ENCODE peak calls at places on chromosomes 13 and 19, in ten cellular contexts. E, S, M, O, R, L, I, T, J and W are unnamed samples.

GRCh38 chr19:2273356-2274184 is 8.4 kb downstream of the PEAK3 start:
- DNase-seq in R (peak; percentile 78), T (no peak), S (peak; percentile 85), M (peak; percentile 83), I (peak; percentile 82), O (peak; percentile 65), E (peak; percentile 95), J (peak; percentile 98), L (peak; percentile 92), W (peak; percentile 86)

GRCh38 chr19:38975861-38976271 is 324 bp upstream of the FBXO17 start:
- DNase-seq in R (no peak), I (peak; percentile 69), M (no peak), O (no peak), J (peak; percentile 68), E (no peak), L (peak; percentile 58), S (no peak), T (no peak), W (no peak)

GRCh38 chr13:114004416-114005205 is 30.7 kb upstream of the C13orf46 start:
- DNase-seq in R (no peak), O (no peak), J (no peak), M (peak; percentile 77), E (no peak), I (peak; percentile 63), L (peak; percentile 93), S (no peak), T (peak; percentile 94), W (peak; percentile 43)

GRCh38 chr13:98710521-98710920 is 42.0 kb downstream of the SLC15A1 start:
- DNase-seq in L (no peak), R (no peak), I (no peak), T (no peak), J (no peak), M (no peak), E (no peak), O (no peak), S (no peak), W (no peak)

GRCh38 chr13:109971745-109972090 is 185.3 kb upstream of the IRS2 start:
- DNase-seq in O (no peak), S (no peak), I (no peak), E (no peak), M (no peak), T (no peak), J (no peak), R (no peak), L (no peak), W (no peak)

GRCh38 chr13:30679483-30680330 is 55.6 kb upstream of the ALOX5AP start:
- DNase-seq in L (no peak), R (peak; percentile 27), T (no peak), S (no peak), O (no peak), I (no peak), J (no peak), E (peak; percentile 68), M (no peak), W (no peak)

GRCh38 chr19:13343514-13343913 is 162.8 kb downstream of the CACNA1A start:
- DNase-seq in O (no peak), E (no peak), L (no peak), M (no peak), R (no peak), S (no peak), T (no peak), I (no peak), J (no peak), W (no peak)

GRCh38 chr13:109746364-109746763 is 40.0 kb downstream of the IRS2 start:
- DNase-seq in M (no peak), I (no peak), T (no peak), J (no peak), E (no peak), S (no peak), R (no peak), O (no peak), L (no peak), W (no peak)

GRCh38 chr19:1004803-1005664 is 4.8 kb downstream of the GRIN3B start:
- DNase-seq in M (no peak), I (no peak), T (no peak), L (no peak), S (no peak), J (no peak), R (no peak), E (no peak), O (no peak), W (no peak)

DNA sequence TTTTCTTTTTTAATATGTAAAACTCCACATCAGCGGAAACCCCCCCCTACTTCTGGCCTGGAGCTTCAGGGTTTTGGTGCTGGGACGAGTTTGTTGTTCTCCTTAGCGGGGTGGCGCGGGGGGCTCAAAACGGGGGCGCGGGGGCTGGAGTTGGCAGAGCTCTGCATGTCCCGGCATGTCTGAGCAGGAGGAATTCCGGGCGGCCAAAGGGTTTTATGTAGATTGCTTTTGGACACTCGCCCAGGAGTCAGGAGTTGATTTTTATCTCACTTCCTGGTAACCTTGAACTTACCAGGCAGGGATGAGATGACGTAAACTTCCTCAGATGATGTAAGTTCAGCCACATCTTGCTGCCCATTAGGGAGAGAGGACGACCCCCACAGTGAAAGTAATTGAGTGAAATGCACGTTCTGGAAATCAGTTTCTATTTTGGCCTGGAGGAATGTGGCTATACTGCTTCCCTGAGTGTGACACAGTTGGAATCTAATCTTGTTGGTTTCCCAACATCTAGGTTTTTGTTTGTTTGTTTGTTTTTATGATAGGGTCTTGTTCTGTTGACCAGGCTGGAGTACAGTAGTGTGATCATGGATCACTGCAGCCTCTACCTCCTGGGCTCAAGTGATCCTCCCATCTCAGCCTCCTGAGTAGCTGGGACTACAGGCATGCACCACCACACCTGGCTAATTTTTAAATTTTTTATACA is 21.0 kb upstream of the GDF15 start:
- DNase-seq in J (no peak), T (no peak), E (peak; percentile 86), R (peak; percentile 93), I (no peak), M (peak; percentile 92), S (peak; percentile 90), O (no peak), L (peak; percentile 95), W (peak; percentile 87)
- TF ChIP-seq POLR2AphosphoS5 in J (no peak), T (peak; percentile 61), E (peak; percentile 40), R (peak; percentile 97), I (no peak), M (peak; percentile 65), S (peak; percentile 78), O (no peak), L (peak; percentile 53), W (peak; percentile 81)

GRCh38 chr13:91553584-91553983 is 155.2 kb downstream of the GPC5 start:
- DNase-seq in L (no peak), R (no peak), I (no peak), J (no peak), E (no peak), T (no peak), M (no peak), S (no peak), O (no peak), W (no peak)

GRCh38 chr13:91554101-91554500 is 155.7 kb downstream of the GPC5 start:
- DNase-seq in R (no peak), L (no peak), S (no peak), E (no peak), O (no peak), J (no peak), I (no peak), T (no peak), M (no peak), W (no peak)

DNA sequence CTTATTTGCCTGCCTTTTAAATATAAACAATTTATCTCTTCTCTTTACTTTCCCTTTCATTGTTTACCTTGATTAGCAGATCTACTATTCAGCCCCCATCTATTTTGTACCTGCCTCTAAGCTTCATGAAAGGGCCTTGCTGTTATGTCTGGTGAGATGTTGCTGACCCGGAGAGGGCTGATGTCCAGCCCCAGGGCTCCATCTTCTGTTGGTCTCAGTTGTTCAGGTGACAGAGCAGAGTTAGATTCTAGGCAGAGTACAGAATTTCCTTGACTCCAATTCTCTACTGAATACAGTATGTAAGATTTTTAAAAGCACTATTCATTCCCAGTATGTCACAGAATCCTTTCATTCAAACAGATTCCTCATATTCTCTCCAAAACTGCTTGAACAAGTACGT is 158.9 kb downstream of the GPC5 start:
- DNase-seq in O (no peak), T (no peak), S (no peak), L (peak; percentile 48), M (no peak), J (no peak), E (no peak), R (no peak), I (no peak), W (no peak)
- TF ChIP-seq CTCF in O (no peak), T (no peak), S (no peak), L (peak; percentile 35), M (no peak), J (no peak), E (no peak), R (no peak), I (no peak), W (no peak)

GRCh38 chr13:42395066-42395821 is 123.3 kb downstream of the AKAP11 start:
- DNase-seq in J (no peak), M (no peak), T (no peak), L (no peak), E (no peak), O (no peak), S (no peak), I (no peak), R (no peak), W (no peak)
- TF ChIP-seq EP300 in J (no peak), M (no peak), T (no peak), L (no peak), E (no peak), O (no peak), S (no peak), I (no peak), R (no peak), W (no peak)

GRCh38 chr13:51152713-51153112 is 41.6 kb upstream of the C13orf42 start:
- DNase-seq in L (no peak), I (no peak), R (no peak), T (peak; percentile 72), S (no peak), J (peak; percentile 42), E (no peak), O (no peak), M (no peak), W (no peak)

GRCh38 chr13:51148952-51149573 is 38.0 kb upstream of the C13orf42 start:
- DNase-seq in I (no peak), J (no peak), O (no peak), E (peak; percentile 69), M (no peak), T (no peak), L (peak; percentile 9), S (peak; percentile 11), R (no peak), W (no peak)

GRCh38 chr13:51154029-51154555 is 43.0 kb upstream of the C13orf42 start:
- DNase-seq in R (no peak), I (no peak), E (no peak), M (no peak), O (no peak), S (no peak), T (peak; percentile 53), J (peak; percentile 31), L (peak; percentile 9), W (no peak)

GRCh38 chr13:51153527-51153926 is 42.5 kb upstream of the C13orf42 start:
- DNase-seq in I (no peak), L (no peak), T (no peak), O (no peak), R (no peak), E (no peak), S (no peak), M (no peak), J (peak; percentile 40), W (no peak)

DNA sequence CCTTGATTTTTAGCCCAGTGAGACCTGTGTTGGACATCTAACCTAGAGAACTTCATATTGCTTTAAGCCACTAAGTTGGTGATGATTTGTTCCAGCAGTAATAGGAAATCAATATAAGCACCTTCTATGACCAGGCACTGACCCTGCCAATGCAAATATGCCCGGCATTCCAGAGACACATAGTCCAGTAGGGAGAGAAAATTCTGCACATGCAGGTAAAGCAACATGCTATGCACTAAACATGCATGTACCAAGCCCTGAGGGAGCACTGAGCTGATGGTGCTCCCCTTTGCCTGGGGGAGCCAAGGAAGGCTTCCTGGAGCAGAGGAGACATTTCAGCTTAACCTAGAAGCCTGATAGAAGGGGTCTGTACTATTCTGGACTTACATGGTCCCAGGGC is 40.4 kb upstream of the C13orf42 start:
- DNase-seq in I (no peak), L (no peak), R (no peak), O (no peak), J (no peak), T (peak; percentile 87), S (no peak), E (no peak), M (no peak), W (no peak)
- TF ChIP-seq POLR2AphosphoS5 in I (no peak), L (no peak), R (no peak), O (no peak), J (no peak), T (no peak), S (no peak), E (no peak), M (no peak), W (no peak)